ENCODE peak calls at places on chromosomes 13 and 19, in five cellular contexts. F is endothelial cell of umbilical vein, C is K562, J is suprapubic skin, L is H1. U is an unnamed sample.

GRCh38 chr13:65155861-65156260 is 2074.3 kb downstream of the PCDH9 start:
- DNase-seq in F (no peak), C (no peak), J (no peak), L (no peak), U (no peak)

GRCh38 chr13:113904411-113904810 is 40.5 kb upstream of the GAS6 start:
- DNase-seq in F (peak; percentile 62), C (no peak), J (peak; percentile 53), L (peak; percentile 72), U (no peak)

GRCh38 chr19:29259153-29259552 is 46.2 kb upstream of the UQCRFS1 start:
- DNase-seq in F (no peak), C (peak; percentile 33), J (no peak), L (no peak), U (no peak)

GRCh38 chr19:42277821-42278809 is 9.1 kb downstream of the CIC start:
- DNase-seq in F (peak; percentile 71), C (no peak), J (peak; percentile 75), L (no peak), U (no peak)

GRCh38 chr13:26784704-26785639 is 24.4 kb upstream of the GPR12 start:
- DNase-seq in F (no peak), C (no peak), J (no peak), L (peak; percentile 68), U (no peak)

GRCh38 chr19:40555978-40556689 is 20.5 kb upstream of the SHKBP1 start:
- DNase-seq in F (no peak), C (no peak), J (no peak), L (no peak), U (no peak)

GRCh38 chr19:32570081-32570785 is 10.8 kb upstream of the PDCD5 start:
- DNase-seq in F (peak; percentile 37), C (peak; percentile 34), J (no peak), L (peak; percentile 64), U (peak; percentile 23)

GRCh38 chr19:4009990-4010807 is 2.7 kb downstream of the PIAS4 start:
- DNase-seq in F (no peak), C (no peak), J (no peak), L (no peak), U (no peak)

GRCh38 chr13:99956473-99957349 is 14.9 kb downstream of the ZIC5 start:
- DNase-seq in F (no peak), C (no peak), J (peak; percentile 73), L (peak; percentile 70), U (no peak)

GRCh38 chr19:42249769-42250168 is 5.2 kb downstream of the ERF start:
- DNase-seq in F (no peak), C (no peak), J (no peak), L (no peak), U (no peak)

GRCh38 chr13:36712785-36713184 is 39.0 kb downstream of the SERTM1 start:
- DNase-seq in F (no peak), C (no peak), J (no peak), L (no peak), U (no peak)

GRCh38 chr13:53250272-53250875 is 221.8 kb downstream of the OLFM4 start:
- DNase-seq in F (peak; percentile 63), C (peak; percentile 31), J (no peak), L (no peak), U (no peak)

GRCh38 chr19:20999731-21000352 is 20.6 kb upstream of the ZNF430 start:
- DNase-seq in F (peak; percentile 12), C (peak; percentile 70), J (peak; percentile 90), L (peak; percentile 77), U (peak; percentile 31)

DNA sequence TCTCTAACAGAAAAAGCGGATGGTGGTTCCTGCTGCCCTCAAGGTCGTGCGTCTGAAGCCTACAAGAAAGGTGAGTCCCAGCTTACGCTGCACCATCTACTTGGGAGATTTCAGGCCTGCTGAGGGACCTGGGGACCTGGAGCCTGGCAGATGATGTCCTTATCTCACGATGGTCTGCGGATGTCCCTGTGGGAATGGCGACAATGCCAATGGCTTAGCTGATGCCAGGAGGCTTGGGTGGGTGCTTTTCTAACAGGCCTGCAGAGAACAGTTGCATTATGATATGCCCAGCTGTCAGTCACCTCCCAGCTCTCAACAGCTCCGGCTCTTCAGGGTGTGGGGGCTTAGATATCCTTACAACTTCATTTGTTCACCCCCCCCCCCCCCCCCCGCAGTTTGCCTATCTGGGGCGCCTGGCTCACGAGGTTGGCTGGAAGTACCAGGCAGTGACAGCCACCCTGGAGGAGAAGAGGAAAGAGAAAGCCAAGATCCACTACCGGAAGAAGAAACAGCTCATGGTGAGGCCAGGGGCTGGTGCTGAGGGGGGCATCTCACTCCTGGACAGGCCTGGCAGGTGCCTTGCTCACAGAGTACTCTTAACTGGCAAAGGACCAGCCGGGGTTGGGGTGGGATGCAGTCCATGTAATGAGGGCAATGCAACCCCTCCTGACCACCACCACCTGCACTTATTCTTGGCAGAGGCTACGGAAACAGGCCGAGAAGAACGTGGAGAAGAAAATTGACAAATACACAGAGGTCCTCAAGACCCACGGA is 3.8 kb downstream of the RPL13A start:
- DNase-seq in F (no peak), C (no peak), J (no peak), L (no peak), U (no peak)
- TF ChIP-seq POLR2A in F (no peak), C (peak; percentile 3), J (no peak), L (peak; percentile 35), U (peak; percentile 15)

GRCh38 chr19:1360818-1361461 is 22.8 kb upstream of the NDUFS7 start:
- DNase-seq in F (peak; percentile 24), C (no peak), J (no peak), L (no peak), U (no peak)

GRCh38 chr19:1362385-1363257 is 21.1 kb upstream of the NDUFS7 start:
- DNase-seq in F (no peak), C (no peak), J (no peak), L (no peak), U (no peak)

GRCh38 chr19:1357695-1358094 is 26.0 kb upstream of the NDUFS7 start:
- DNase-seq in F (no peak), C (no peak), J (no peak), L (no peak), U (no peak)

GRCh38 chr19:1361601-1362384 is 21.9 kb upstream of the NDUFS7 start:
- DNase-seq in F (peak; percentile 24), C (no peak), J (no peak), L (no peak), U (no peak)

GRCh38 chr19:1360126-1360817 is 23.4 kb upstream of the NDUFS7 start:
- DNase-seq in F (no peak), C (no peak), J (no peak), L (no peak), U (no peak)
- TF ChIP-seq POLR2AphosphoS5 in F (no peak), C (no peak), J (no peak), L (no peak), U (no peak)

DNA sequence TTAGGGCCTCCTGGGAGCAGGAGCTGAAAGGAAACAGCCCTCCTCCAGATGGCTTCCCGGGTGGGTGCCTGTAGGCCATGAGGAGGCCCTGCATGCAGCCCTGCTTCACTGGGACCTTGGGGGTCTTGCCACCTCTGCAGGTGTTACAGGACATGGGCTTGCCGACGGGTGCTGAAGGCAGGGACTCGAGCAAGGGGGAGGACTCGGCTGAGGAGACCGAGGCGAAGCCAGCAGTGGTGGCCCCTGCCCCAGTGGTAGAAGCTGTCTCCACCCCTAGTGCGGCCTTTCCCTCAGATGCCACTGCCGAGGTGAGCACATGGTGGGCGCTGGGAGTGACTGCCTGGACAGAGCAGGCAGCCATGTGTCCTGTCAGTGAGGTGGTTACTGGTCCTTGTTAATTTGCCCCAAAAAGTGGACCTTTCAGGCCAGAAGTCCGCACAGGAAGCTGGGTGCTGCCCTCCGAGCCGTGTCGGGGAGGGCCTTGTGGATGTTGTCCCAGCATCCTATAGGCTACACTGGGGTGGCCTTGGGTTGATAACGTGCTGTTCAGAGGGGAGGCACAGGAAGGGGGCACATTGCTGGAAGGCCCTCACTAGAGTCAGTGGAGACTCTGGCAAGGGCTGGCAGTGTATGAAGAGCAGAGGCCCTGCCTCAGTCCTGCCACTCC is 18.7 kb upstream of the QTRT1 start:
- DNase-seq in F (no peak), C (no peak), J (no peak), L (no peak), U (no peak)
- TF ChIP-seq POLR2A in F (no peak), C (no peak), J (no peak), L (no peak), U (peak; percentile 50)

DNA sequence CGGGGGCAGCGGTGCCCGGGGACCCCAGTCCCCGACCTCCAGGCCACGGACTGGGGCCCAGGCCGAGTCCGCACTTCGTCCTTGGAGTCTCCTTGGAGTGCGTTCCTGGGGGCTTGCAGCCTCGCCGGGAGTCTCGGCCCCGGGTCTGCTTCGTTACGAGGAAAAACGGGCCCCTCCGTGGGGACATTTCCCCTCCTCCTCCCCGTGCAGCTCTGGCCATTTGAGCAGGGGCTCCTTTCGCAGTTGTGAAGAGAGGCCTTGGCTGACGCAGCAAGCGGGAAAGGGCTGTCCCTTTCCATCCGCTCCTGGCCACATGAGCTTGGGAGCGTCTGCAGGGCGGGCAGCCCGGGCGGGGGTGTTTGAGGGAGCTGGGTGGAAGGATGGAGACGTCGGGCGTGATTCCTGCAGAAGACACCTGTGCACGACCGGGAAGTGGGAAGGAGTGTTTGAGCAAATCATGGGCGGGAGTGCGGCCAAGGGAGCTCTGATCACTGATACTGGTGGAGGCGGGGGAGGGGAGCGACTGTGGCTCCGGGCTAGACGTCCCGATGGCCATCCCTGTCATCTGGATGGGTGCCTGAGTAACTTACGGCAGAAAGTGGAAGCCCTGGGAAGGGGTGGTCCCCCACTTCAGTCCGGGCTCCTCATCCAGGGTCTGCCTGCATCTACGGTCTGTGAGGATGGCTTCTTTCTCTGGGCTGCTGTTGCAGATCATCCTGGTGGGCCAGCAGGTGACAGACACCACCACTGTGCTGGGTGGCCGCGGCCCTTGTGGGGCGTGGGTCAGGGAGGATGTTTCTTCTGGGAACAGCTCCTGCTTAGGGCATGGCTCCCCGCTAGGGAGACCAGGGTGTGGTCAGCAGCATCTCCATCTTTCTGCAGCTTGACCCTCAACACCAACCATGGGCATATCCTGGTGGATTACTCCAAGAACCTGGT is 736 bp downstream of the GPI start:
- DNase-seq in F (peak; percentile 40), C (peak; percentile 64), J (no peak), L (peak; percentile 60), U (peak; percentile 31)
- TF ChIP-seq POLR2AphosphoS5 in F (no peak), C (no peak), J (no peak), L (no peak), U (no peak)

DNA sequence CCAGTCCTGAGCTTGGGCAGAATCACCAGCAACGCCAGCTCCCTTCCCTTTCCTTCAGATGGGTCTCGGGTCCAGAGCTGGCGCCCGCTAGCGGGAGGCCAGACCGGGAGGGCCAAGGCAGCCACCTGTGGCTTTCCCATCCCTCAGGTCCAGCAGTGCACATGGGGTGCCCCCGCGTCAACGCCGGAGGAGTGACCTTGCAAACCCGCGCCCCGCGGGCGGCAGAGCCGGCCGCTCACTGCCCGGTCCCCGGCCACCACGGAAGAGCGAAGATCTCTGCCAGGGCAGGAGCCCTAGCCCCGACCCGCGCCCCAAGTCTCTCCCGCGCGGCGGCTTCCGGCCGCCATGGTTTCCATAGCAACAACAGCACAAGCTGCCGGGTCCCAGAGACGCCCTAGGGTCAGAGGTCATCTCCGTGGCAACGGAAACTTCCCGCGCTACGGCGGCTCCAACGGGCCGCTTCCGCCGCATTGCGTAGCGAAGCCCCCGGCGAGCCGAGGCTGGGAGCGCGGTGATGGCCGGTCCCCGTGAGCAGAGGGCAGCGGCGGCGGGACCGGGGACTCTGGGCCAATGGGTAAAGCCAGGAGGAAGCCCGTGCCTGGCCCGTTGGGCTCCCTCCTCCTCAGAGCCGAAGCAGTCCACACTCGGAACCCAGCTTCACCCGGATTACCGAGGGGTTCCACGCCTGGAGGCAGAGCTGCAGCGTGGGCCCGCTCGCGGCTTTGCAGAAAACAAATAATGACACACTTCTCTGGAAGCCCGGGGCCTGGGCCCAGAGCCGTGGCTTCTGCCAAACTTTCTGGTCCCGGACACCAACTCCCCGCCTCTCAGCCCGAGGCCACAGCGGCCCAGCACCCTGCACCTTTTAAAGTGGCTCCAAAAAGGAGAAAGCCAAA is 7.4 kb downstream of the FGF14 start:
- DNase-seq in F (peak; percentile 75), C (peak; percentile 72), J (peak; percentile 95), L (peak; percentile 97), U (peak; percentile 80)
- TF ChIP-seq POLR2A in F (no peak), C (no peak), J (no peak), L (peak; percentile 80), U (peak; percentile 57)

GRCh38 chr19:57578487-57579205 is at the start of gene ZNF416:
- DNase-seq in F (peak; percentile 96), C (peak; percentile 97), J (peak; percentile 99), L (peak; percentile 90), U (peak; percentile 93)
- TF ChIP-seq POLR2AphosphoS5 in F (no peak), C (no peak), J (peak; percentile 75), L (peak; percentile 81), U (no peak)

U was measured in GM12892.